ENCODE peak calls at places on chromosomes 11 and 22, in five cellular contexts. I, K, V, G and P are unnamed samples.

GRCh38 chr11:45736424-45736823 is 68.5 kb upstream of the SLC35C1 start:
- DNase-seq in V (no peak), I (no peak), K (no peak), G (peak), P (no peak)

GRCh38 chr11:74147199-74147929 is 23.4 kb downstream of the C2CD3 start:
- DNase-seq in V (no peak), G (no peak), I (no peak), K (no peak), P (no peak)

GRCh38 chr11:111944139-111944538 is 7.0 kb downstream of the DIXDC1 start:
- DNase-seq in K (no peak), I (no peak), V (no peak), G (no peak), P (peak)

GRCh38 chr11:118610220-118610772 is 2.9 kb downstream of the PHLDB1 start:
- DNase-seq in I (no peak), V (no peak), K (no peak), G (peak), P (no peak)

GRCh38 chr22:45781941-45782340 is 110.3 kb downstream of the ATXN10 start:
- DNase-seq in K (no peak), G (no peak), V (no peak), I (no peak), P (no peak)

GRCh38 chr22:17990167-17990566 is 34.2 kb downstream of the MICAL3 start:
- DNase-seq in K (no peak), V (no peak), I (no peak), G (no peak), P (no peak)

GRCh38 chr11:7485136-7485853 is at the start of gene OLFML1:
- DNase-seq in G (no peak), I (no peak), V (no peak), K (no peak), P (no peak)

GRCh38 chr22:38871360-38872171 is 450 bp downstream of the CBX6 start:
- DNase-seq in G (peak), I (no peak), K (no peak), V (no peak), P (peak)

GRCh38 chr11:119702261-119702591 is 26.8 kb downstream of the NECTIN1 start:
- DNase-seq in V (no peak), K (no peak), G (no peak), I (no peak), P (no peak)

GRCh38 chr11:37946155-37946766 is 1348.2 kb upstream of the RAG2 start:
- DNase-seq in G (no peak), V (no peak), K (peak), I (no peak), P (no peak)

GRCh38 chr11:66489636-66490035 is 9.4 kb downstream of the DPP3 start:
- DNase-seq in K (no peak), G (no peak), V (no peak), I (no peak), P (no peak)

GRCh38 chr11:36818410-36818809 is 220.4 kb upstream of the RAG2 start:
- DNase-seq in V (peak), I (no peak), G (no peak), K (no peak), P (no peak)

GRCh38 chr11:99199336-99199735 is 178.6 kb downstream of the CNTN5 start:
- DNase-seq in V (no peak), G (no peak), I (no peak), K (no peak), P (no peak)

GRCh38 chr11:102389253-102389652 is 42.2 kb downstream of the BIRC2 start:
- DNase-seq in G (no peak), I (no peak), V (no peak), K (no peak), P (no peak)

GRCh38 chr22:46060292-46061123 is 83.5 kb upstream of the WNT7B start:
- DNase-seq in K (no peak), G (peak), I (no peak), V (no peak), P (no peak)

GRCh38 chr11:124586247-124586860 is 16.6 kb downstream of the OR8A1 start:
- DNase-seq in G (no peak), I (peak), V (peak), K (no peak), P (peak)

GRCh38 chr11:5689551-5689983 is at the start of gene TRIM22:
- DNase-seq in K (peak), G (no peak), V (no peak), I (peak), P (no peak)

GRCh38 chr11:67648140-67648795 is 2.3 kb downstream of the ACY3 start:
- DNase-seq in K (no peak), G (no peak), V (peak), I (no peak), P (peak)

GRCh38 chr11:43578346-43579170 is 102.0 kb upstream of the HSD17B12 start:
- DNase-seq in I (no peak), K (no peak), G (no peak), V (no peak), P (no peak)

GRCh38 chr11:35541621-35542375 is 16.4 kb upstream of the PAMR1 start:
- DNase-seq in G (peak), I (no peak), K (no peak), V (no peak), P (no peak)

GRCh38 chr11:2211113-2211971 is 39.7 kb upstream of the TH start:
- DNase-seq in I (no peak), G (peak), V (peak), K (no peak), P (peak)

GRCh38 chr11:23423656-23424055 is 563.4 kb upstream of the CCDC179 start:
- DNase-seq in G (no peak), V (no peak), I (no peak), K (no peak), P (no peak)

GRCh38 chr11:2685566-2686359 is 14.0 kb downstream of the KCNQ1OT1 start:
- DNase-seq in G (peak), V (no peak), K (no peak), I (no peak), P (no peak)

GRCh38 chr11:212150-213100 is 4.9 kb downstream of the RIC8A start:
- DNase-seq in V (no peak), G (peak), I (no peak), K (no peak), P (no peak)

GRCh38 chr11:111456086-111456858 is 55.9 kb downstream of the BTG4 start:
- DNase-seq in G (no peak), K (no peak), I (no peak), V (no peak), P (peak)

GRCh38 chr11:13776134-13776815 is 107.8 kb downstream of the FAR1 start:
- DNase-seq in G (no peak), I (no peak), K (no peak), V (peak), P (no peak)

GRCh38 chr11:10108901-10109665 is 184.9 kb downstream of the SBF2 start:
- DNase-seq in I (no peak), K (no peak), V (no peak), G (no peak), P (no peak)

GRCh38 chr11:104594228-104594958 is 303.9 kb downstream of the CASP12 start:
- DNase-seq in G (no peak), I (no peak), V (no peak), K (no peak), P (no peak)

GRCh38 chr11:2482199-2482598 is 37.4 kb downstream of the KCNQ1 start:
- DNase-seq in V (no peak), I (no peak), K (no peak), G (no peak), P (no peak)

GRCh38 chr11:115860246-115860645 is 356.0 kb upstream of the CADM1 start:
- DNase-seq in V (no peak), G (no peak), I (no peak), K (no peak), P (no peak)

GRCh38 chr11:119773016-119773415 is 44.0 kb upstream of the NECTIN1 start:
- DNase-seq in G (no peak), K (no peak), V (no peak), I (no peak), P (no peak)

GRCh38 chr11:35523351-35523768 is 2.1 kb downstream of the PAMR1 start:
- DNase-seq in I (no peak), K (no peak), G (no peak), V (no peak), P (no peak)

GRCh38 chr11:111729441-111729840 is 36.7 kb downstream of the PPP2R1B start:
- DNase-seq in I (no peak), K (no peak), G (no peak), V (no peak), P (no peak)

GRCh38 chr11:34214961-34215805 is 109.8 kb downstream of the NAT10 start:
- DNase-seq in G (no peak), I (no peak), V (peak), K (no peak), P (no peak)

GRCh38 chr22:50252081-50253045 is 1.3 kb upstream of the HDAC10 start:
- DNase-seq in G (peak), K (no peak), I (peak), V (no peak), P (peak)

GRCh38 chr22:33897621-33897910 is 22.7 kb downstream of the LARGE1 start:
- DNase-seq in G (no peak), V (no peak), I (no peak), K (no peak), P (no peak)

GRCh38 chr22:33898121-33898520 is 22.2 kb downstream of the LARGE1 start:
- DNase-seq in I (no peak), K (no peak), V (no peak), G (no peak), P (no peak)

GRCh38 chr22:33895444-33895843 is 24.8 kb downstream of the LARGE1 start:
- DNase-seq in I (no peak), G (no peak), V (no peak), K (no peak), P (no peak)

GRCh38 chr22:33896154-33896800 is 24.0 kb downstream of the LARGE1 start:
- DNase-seq in V (no peak), K (no peak), G (no peak), I (no peak), P (no peak)

DNA sequence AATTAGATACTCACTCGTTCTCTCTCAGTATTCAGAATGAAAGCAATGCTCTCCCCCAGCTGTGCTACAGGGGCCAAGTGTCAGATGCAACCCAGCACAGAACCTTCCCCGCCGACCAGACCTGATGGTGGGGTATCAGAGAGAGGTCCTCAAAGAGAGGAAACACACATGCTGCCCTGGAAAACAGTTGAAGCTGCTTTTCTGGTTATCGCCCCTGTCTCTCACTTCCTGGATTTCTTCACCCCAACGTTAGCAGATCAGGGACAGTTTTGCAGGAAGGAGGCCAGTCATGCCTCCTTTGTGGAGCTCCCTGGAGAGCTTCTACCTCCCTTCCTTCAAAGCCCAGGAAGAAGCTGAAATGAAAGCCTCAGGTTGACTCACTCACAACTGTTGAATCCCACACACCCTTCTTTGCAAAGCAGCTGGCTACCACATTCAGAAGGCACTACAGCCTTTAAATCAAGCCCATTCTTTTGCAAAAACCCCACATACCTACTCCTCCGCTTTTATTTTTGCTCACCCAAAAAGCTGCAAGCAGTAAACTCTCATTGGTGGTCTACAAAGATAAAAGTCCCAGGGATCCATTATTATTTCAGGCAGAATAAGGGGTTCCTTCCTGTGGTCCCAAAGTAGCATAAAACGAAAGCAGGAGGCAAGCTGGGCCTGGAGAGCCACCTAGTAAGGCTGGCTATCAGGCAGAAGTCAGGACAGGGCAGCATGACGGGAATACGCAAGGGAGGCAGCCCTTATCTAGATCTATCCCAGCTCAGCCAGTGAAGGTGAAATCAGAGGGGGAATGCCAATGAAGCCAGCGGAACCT is 23.3 kb downstream of the LARGE1 start:
- DNase-seq in V (no peak), G (no peak), I (no peak), K (no peak), P (no peak)
- TF ChIP-seq POLR2A in V (no peak), G (no peak), I (no peak), K (peak), P (no peak)

GRCh38 chr11:47714554-47715081 is 551 bp downstream of the AGBL2 start:
- DNase-seq in I (no peak), G (peak), K (no peak), V (no peak), P (no peak)

GRCh38 chr11:47711816-47712215 is 3.4 kb downstream of the AGBL2 start:
- DNase-seq in K (no peak), V (no peak), I (no peak), G (no peak), P (no peak)

GRCh38 chr11:47720651-47721050 is 5.5 kb upstream of the AGBL2 start:
- DNase-seq in G (no peak), V (no peak), K (no peak), I (no peak), P (peak)

GRCh38 chr11:47715082-47715669 is at the start of gene AGBL2:
- DNase-seq in G (peak), K (peak), I (peak), V (no peak), P (peak)

DNA sequence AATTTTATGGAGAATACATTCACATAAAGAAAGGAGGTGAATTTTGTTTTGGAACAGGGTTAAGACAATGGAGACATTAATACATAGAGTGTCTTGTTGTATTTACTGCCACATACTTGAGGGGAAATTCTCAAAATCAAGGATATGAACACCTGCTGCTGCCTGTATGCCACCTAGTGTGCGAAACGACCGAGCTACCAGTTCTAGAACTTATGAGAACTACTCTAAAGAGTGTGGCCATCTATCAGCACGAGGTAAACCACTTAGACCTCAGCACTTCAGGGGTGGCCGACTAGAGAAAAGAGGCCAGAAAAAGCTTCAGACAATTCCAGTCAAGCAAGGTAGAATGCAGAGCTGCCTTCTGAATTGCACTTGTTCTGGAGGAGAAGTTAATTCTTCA is 1.5 kb upstream of the AGBL2 start:
- DNase-seq in G (no peak), K (no peak), V (no peak), I (no peak), P (no peak)
- H3K27ac ChIP-seq in G (no peak), K (no peak), V (no peak), I (no peak), P (no peak)

GRCh38 chr22:36855478-36855877 is 5.3 kb upstream of the NCF4 start:
- DNase-seq in G (no peak), V (no peak), K (no peak), I (no peak), P (no peak)

GRCh38 chr22:36858966-36859365 is 1.8 kb upstream of the NCF4 start:
- DNase-seq in I (no peak), K (no peak), G (no peak), V (no peak), P (no peak)

GRCh38 chr22:36858156-36858555 is 2.6 kb upstream of the NCF4 start:
- DNase-seq in G (peak), I (no peak), V (no peak), K (no peak), P (no peak)

GRCh38 chr22:36856121-36856791 is 4.5 kb upstream of the NCF4 start:
- DNase-seq in I (peak), V (peak), K (no peak), G (peak), P (peak)

GRCh38 chr22:36856792-36857135 is 4.0 kb upstream of the NCF4 start:
- DNase-seq in G (no peak), V (no peak), K (no peak), I (no peak), P (no peak)
- TF ChIP-seq POLR2A in G (no peak), V (no peak), K (no peak), I (no peak), P (no peak)

GRCh38 chr11:59573216-59573615 is 42.4 kb downstream of the OSBP start:
- DNase-seq in K (no peak), I (no peak), V (no peak), G (no peak), P (no peak)
- H3K27ac ChIP-seq in K (no peak), I (peak), V (no peak), G (peak), P (no peak)